ENCODE peak calls at places on chromosomes 12 and 14, in five cellular contexts. B is WTC11, E is endothelial cell, I is choroid plexus epithelial cell, L is body of pancreas. A is an unnamed sample.

GRCh38 chr12:45357547-45358417 is 141.9 kb downstream of the ANO6 start:
- DNase-seq in B (no peak), E (no peak), L (no peak), I (peak; percentile 59), A (no peak)

GRCh38 chr14:69387311-69387710 is 10.8 kb downstream of the ERH start:
- DNase-seq in I (peak; percentile 36), E (no peak), L (no peak), B (no peak), A (no peak)

GRCh38 chr12:2588345-2588744 is 206.4 kb upstream of the FKBP4 start:
- DNase-seq in I (no peak), E (no peak), L (no peak), B (no peak), A (no peak)

GRCh38 chr12:119804011-119804641 is 73.0 kb downstream of the CIT start:
- DNase-seq in L (peak; percentile 73), B (peak; percentile 87), I (peak; percentile 54), E (peak; percentile 60), A (no peak)

GRCh38 chr14:56199095-56199975 is 81.1 kb downstream of the PELI2 start:
- DNase-seq in L (no peak), B (no peak), I (peak; percentile 99), E (no peak), A (peak; percentile 63)

GRCh38 chr14:53399057-53399456 is 245.9 kb upstream of the DDHD1 start:
- DNase-seq in L (no peak), E (peak; percentile 40), B (peak; percentile 58), I (peak; percentile 82), A (no peak)

GRCh38 chr14:102980409-102980810 is 57.9 kb downstream of the AMN start:
- DNase-seq in I (peak; percentile 64), B (no peak), L (no peak), E (no peak), A (no peak)

GRCh38 chr14:52380294-52380693 is 66.2 kb downstream of the PTGER2 start:
- DNase-seq in I (peak; percentile 47), B (no peak), E (no peak), L (no peak), A (no peak)

GRCh38 chr14:22303589-22304195 is 285.3 kb downstream of the DAD1 start:
- DNase-seq in B (no peak), E (no peak), L (no peak), I (peak; percentile 61), A (no peak)

GRCh38 chr14:78598046-78598652 is 428.0 kb downstream of the NRXN3 start:
- DNase-seq in B (peak; percentile 74), L (peak; percentile 54), I (peak; percentile 75), E (peak; percentile 67), A (no peak)

GRCh38 chr12:26188132-26188531 is 7.2 kb upstream of the SSPN start:
- DNase-seq in L (no peak), B (no peak), I (peak; percentile 63), E (no peak), A (no peak)

GRCh38 chr12:94037444-94037843 is 110.9 kb upstream of the PLXNC1 start:
- DNase-seq in I (no peak), E (no peak), B (no peak), L (no peak), A (peak; percentile 47)

GRCh38 chr14:73771848-73772705 is 57.9 kb upstream of the PNMA1 start:
- DNase-seq in B (peak; percentile 63), L (peak; percentile 90), E (no peak), I (peak; percentile 88), A (no peak)

GRCh38 chr12:113299619-113300237 is 35.2 kb downstream of the SLC8B1 start:
- DNase-seq in L (peak; percentile 71), I (peak; percentile 83), E (no peak), B (peak; percentile 42), A (no peak)

GRCh38 chr12:89162704-89163261 is 189.5 kb downstream of the DUSP6 start:
- DNase-seq in I (peak; percentile 99), L (peak; percentile 18), B (no peak), E (no peak), A (peak; percentile 92)

GRCh38 chr12:67940780-67941243 is 48.4 kb upstream of the IFNG-AS1 start:
- DNase-seq in I (peak; percentile 61), E (no peak), L (no peak), B (no peak), A (no peak)

GRCh38 chr12:105401198-105401597 is 70.7 kb downstream of the C12orf75 start:
- DNase-seq in I (no peak), B (no peak), E (no peak), L (no peak), A (no peak)

GRCh38 chr14:80787876-80788275 is 153.7 kb downstream of the CEP128 start:
- DNase-seq in E (no peak), B (no peak), L (no peak), I (no peak), A (no peak)

GRCh38 chr14:22460461-22461195 is 128.4 kb downstream of the DAD1 start:
- DNase-seq in I (peak; percentile 55), B (no peak), E (no peak), L (no peak), A (no peak)

GRCh38 chr14:73553845-73554244 is 4.9 kb downstream of the HEATR4 start:
- DNase-seq in I (no peak), L (no peak), B (no peak), E (no peak), A (no peak)

GRCh38 chr14:89340200-89340667 is 76.8 kb downstream of the FOXN3 start:
- DNase-seq in L (no peak), I (peak; percentile 73), B (no peak), E (no peak), A (no peak)

GRCh38 chr12:103734847-103735246 is 106.2 kb downstream of the NT5DC3 start:
- DNase-seq in L (no peak), B (no peak), I (no peak), E (no peak), A (no peak)

GRCh38 chr14:52700701-52701172 is 5.4 kb upstream of the ERO1A start:
- DNase-seq in L (no peak), I (peak; percentile 54), E (no peak), B (no peak), A (no peak)

GRCh38 chr14:95098984-95099599 is 58.2 kb downstream of the DICER1 start:
- DNase-seq in E (peak; percentile 55), L (peak; percentile 52), B (peak; percentile 55), I (peak; percentile 85), A (no peak)

GRCh38 chr12:120669055-120669828 is 17.7 kb upstream of the MLEC start:
- DNase-seq in E (no peak), B (peak; percentile 30), I (peak; percentile 46), L (peak; percentile 72), A (no peak)

GRCh38 chr14:102255401-102256190 is 49.4 kb downstream of the MOK start:
- DNase-seq in I (peak; percentile 65), B (no peak), E (no peak), L (no peak), A (no peak)

GRCh38 chr14:95402184-95402583 is 82.5 kb upstream of the CLMN start:
- DNase-seq in L (no peak), B (no peak), I (no peak), E (no peak), A (no peak)

GRCh38 chr12:54762390-54762789 is 91.9 kb upstream of the MUCL1 start:
- DNase-seq in B (no peak), E (no peak), I (no peak), L (no peak), A (no peak)

GRCh38 chr12:71556881-71557280 is 106.8 kb downstream of the ZFC3H1 start:
- DNase-seq in B (no peak), E (no peak), I (peak; percentile 76), L (no peak), A (no peak)

GRCh38 chr12:65656156-65656885 is 168.0 kb upstream of the HMGA2 start:
- DNase-seq in B (no peak), I (no peak), E (no peak), L (no peak), A (no peak)

GRCh38 chr12:65651060-65651459 is 173.2 kb upstream of the HMGA2 start:
- DNase-seq in L (no peak), E (no peak), B (no peak), I (no peak), A (no peak)

GRCh38 chr12:65654230-65654629 is 170.1 kb upstream of the HMGA2 start:
- DNase-seq in L (no peak), E (no peak), B (no peak), I (no peak), A (no peak)

GRCh38 chr12:65655074-65655493 is 169.2 kb upstream of the HMGA2 start:
- DNase-seq in B (no peak), L (no peak), E (no peak), I (peak; percentile 82), A (no peak)

GRCh38 chr12:65653321-65653720 is 171.0 kb upstream of the HMGA2 start:
- DNase-seq in L (no peak), E (no peak), I (no peak), B (no peak), A (no peak)
- TF ChIP-seq CTCF in L (no peak), E (no peak), I (no peak), B (no peak), A (no peak)

GRCh38 chr12:52633383-52633782 is 15.0 kb upstream of the KRT73 start:
- DNase-seq in B (no peak), E (no peak), I (no peak), L (no peak), A (no peak)
- TF ChIP-seq CTCF in B (no peak), E (no peak), I (no peak), L (no peak), A (no peak)

GRCh38 chr14:48304729-48305128 is 629.3 kb upstream of the MDGA2 start:
- DNase-seq in L (no peak), I (no peak), B (no peak), E (no peak), A (no peak)
- TF ChIP-seq CTCF in L (no peak), I (no peak), B (no peak), E (no peak), A (no peak)

DNA sequence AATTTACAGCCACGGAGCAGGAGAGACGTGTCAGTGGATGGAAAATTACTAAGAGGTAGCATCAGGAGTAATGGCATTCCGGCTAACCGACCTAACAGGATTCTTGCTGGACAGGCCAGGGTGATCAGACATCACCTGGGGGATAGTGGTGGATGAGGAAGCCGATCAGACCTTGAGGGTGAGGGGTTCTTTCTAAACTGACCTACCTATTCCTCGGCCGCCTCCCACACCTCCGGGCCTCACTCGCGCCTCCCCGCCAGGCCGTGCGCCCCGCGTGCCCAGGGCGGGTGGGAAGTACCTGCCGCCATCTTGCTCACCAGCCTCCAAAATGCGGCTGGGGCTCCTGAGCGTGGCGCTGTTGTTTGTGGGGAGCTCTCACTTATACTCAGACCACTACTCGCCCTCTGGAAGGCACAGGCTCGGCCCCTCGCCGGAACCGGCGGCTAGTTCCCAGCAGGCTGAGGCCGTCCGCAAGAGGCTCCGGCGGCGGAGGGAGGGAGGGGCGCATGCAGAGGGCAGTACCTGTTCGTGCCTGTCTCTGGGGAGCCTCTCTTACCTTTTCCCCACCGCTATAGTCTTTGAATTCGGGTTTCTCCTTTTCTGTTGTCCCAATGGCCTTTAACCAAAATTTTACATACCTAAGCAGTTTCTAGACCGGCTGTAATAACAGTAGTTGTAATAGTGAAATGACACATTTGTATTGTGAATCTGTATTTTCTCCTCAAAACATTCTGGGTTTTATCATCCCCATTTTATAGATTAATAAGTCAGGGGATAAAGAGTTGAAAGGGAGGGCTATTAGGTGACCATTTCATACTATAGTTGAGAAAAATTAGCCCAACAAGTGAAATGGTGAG is at the start of gene TMPRSS12:
- DNase-seq in E (no peak), I (peak; percentile 48), L (peak; percentile 37), B (peak; percentile 85), A (no peak)
- TF ChIP-seq CTCF in E (no peak), I (peak; percentile 44), L (no peak), B (no peak), A (no peak)

A was measured in CD14-positive monocyte.